ENCODE peak calls at places on chromosomes 12 and 14, in nine cellular contexts. D is upper lobe of right lung; L is IMR-90; O is CD8-positive, alpha-beta T cell; W is Panc1; F is astrocyte of the spinal cord; I is endothelial cell; A is WTC11; K is cardiac fibroblast. J is an unnamed sample.

GRCh38 chr12:29073631-29074239 is 75.3 kb upstream of the FAR2 start:
- DNase-seq in D (no peak), L (peak), O (no peak), W (peak), F (peak), I (peak), A (no peak), K (peak), J (peak)

GRCh38 chr14:36655963-36656768 is 5.5 kb upstream of the PAX9 start:
- DNase-seq in D (peak), L (no peak), O (no peak), W (no peak), F (no peak), I (peak), A (peak), K (no peak), J (peak)

GRCh38 chr12:100293017-100293416 is 26.0 kb downstream of the SCYL2 start:
- DNase-seq in D (no peak), L (no peak), O (no peak), W (no peak), F (no peak), I (no peak), A (no peak), K (no peak), J (no peak)

GRCh38 chr14:105364100-105364708 is 34.1 kb upstream of the TEX22 start:
- DNase-seq in D (no peak), L (peak), O (peak), W (no peak), F (no peak), I (no peak), A (no peak), K (peak), J (peak)

GRCh38 chr12:11970155-11970520 is 100.6 kb upstream of the BCL2L14 start:
- DNase-seq in D (no peak), L (no peak), O (no peak), W (no peak), F (no peak), I (no peak), A (no peak), K (no peak), J (no peak)

GRCh38 chr12:131713349-131713748 is 2.5 kb downstream of the SFSWAP start:
- DNase-seq in D (no peak), L (no peak), O (no peak), W (no peak), F (no peak), I (no peak), A (no peak), K (no peak), J (no peak)

GRCh38 chr14:104135121-104135903 is 3.1 kb upstream of the KIF26A start:
- DNase-seq in D (peak), L (no peak), O (no peak), W (no peak), F (no peak), I (peak), A (peak), K (peak), J (peak)

GRCh38 chr12:54858562-54858961 is 4.2 kb downstream of the MUCL1 start:
- DNase-seq in D (no peak), L (no peak), O (no peak), W (no peak), F (no peak), I (no peak), A (no peak), K (no peak), J (no peak)

GRCh38 chr12:105235747-105236476 is at the start of gene APPL2:
- DNase-seq in D (peak), L (peak), O (peak), W (no peak), F (peak), I (peak), A (peak), K (peak), J (peak)

GRCh38 chr14:54000341-54000811 is 43.8 kb upstream of the BMP4 start:
- DNase-seq in D (no peak), L (peak), O (no peak), W (no peak), F (peak), I (no peak), A (no peak), K (peak), J (no peak)

GRCh38 chr12:3055712-3056467 is 21.3 kb upstream of the TSPAN9 start:
- DNase-seq in D (no peak), L (no peak), O (no peak), W (no peak), F (no peak), I (no peak), A (no peak), K (no peak), J (no peak)

GRCh38 chr12:44157359-44157758 is 321.5 kb downstream of the TMEM117 start:
- DNase-seq in D (no peak), L (no peak), O (no peak), W (no peak), F (no peak), I (no peak), A (no peak), K (no peak), J (no peak)

GRCh38 chr12:45986646-45987338 is 3.6 kb downstream of the SCAF11 start:
- DNase-seq in D (no peak), L (no peak), O (no peak), W (no peak), F (no peak), I (no peak), A (no peak), K (no peak), J (no peak)

GRCh38 chr12:18296201-18296908 is 35.0 kb downstream of the PIK3C2G start:
- DNase-seq in D (no peak), L (no peak), O (no peak), W (no peak), F (no peak), I (no peak), A (no peak), K (peak), J (no peak)

GRCh38 chr12:85138833-85139232 is 102.7 kb downstream of the LRRIQ1 start:
- DNase-seq in D (no peak), L (no peak), O (no peak), W (no peak), F (no peak), I (no peak), A (no peak), K (no peak), J (no peak)

GRCh38 chr14:54566410-54567223 is at the start of gene SAMD4A:
- DNase-seq in D (peak), L (peak), O (peak), W (no peak), F (peak), I (peak), A (peak), K (peak), J (peak)

GRCh38 chr14:46840971-46841729 is 189.6 kb upstream of the RPL10L start:
- DNase-seq in D (no peak), L (no peak), O (no peak), W (no peak), F (peak), I (no peak), A (no peak), K (no peak), J (no peak)

GRCh38 chr12:11727133-11727664 is 77.7 kb downstream of the ETV6 start:
- DNase-seq in D (no peak), L (no peak), O (no peak), W (no peak), F (no peak), I (no peak), A (no peak), K (no peak), J (no peak)

GRCh38 chr12:106369624-106370346 is 12.2 kb downstream of the POLR3B start:
- DNase-seq in D (no peak), L (peak), O (no peak), W (no peak), F (peak), I (no peak), A (no peak), K (peak), J (peak)

GRCh38 chr14:63764103-63764502 is 36.2 kb upstream of the SGPP1 start:
- DNase-seq in D (no peak), L (peak), O (no peak), W (no peak), F (no peak), I (no peak), A (no peak), K (no peak), J (no peak)

GRCh38 chr12:19894049-19894448 is 454.8 kb downstream of the AEBP2 start:
- DNase-seq in D (no peak), L (peak), O (no peak), W (no peak), F (no peak), I (no peak), A (no peak), K (peak), J (no peak)

GRCh38 chr12:19895609-19896008 is 456.3 kb downstream of the AEBP2 start:
- DNase-seq in D (no peak), L (peak), O (no peak), W (no peak), F (peak), I (no peak), A (no peak), K (no peak), J (no peak)

GRCh38 chr12:19894803-19895202 is 455.5 kb downstream of the AEBP2 start:
- DNase-seq in D (no peak), L (peak), O (no peak), W (no peak), F (no peak), I (no peak), A (no peak), K (peak), J (no peak)

GRCh38 chr12:19892186-19892585 is 452.9 kb downstream of the AEBP2 start:
- DNase-seq in D (no peak), L (peak), O (no peak), W (no peak), F (no peak), I (no peak), A (no peak), K (no peak), J (no peak)

DNA sequence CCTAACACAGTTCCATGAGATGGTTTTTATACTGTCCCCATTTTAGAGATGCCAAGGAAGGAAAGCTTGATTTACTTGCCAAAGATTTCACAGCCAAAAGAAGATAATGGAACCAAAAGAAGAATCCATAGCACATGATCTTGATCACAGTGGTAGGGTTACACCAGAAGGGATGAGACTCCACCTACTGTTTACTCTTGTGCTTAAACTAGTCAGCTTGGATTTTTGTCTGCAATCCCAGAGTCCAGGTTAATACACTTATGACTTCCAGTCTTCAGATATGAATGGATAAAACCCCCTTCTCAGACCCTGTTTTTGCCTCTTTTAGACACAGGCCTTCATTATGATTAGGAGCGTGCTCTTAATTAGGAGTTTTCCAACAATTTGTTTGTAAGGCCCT is 454.2 kb downstream of the AEBP2 start:
- DNase-seq in D (no peak), L (peak), O (no peak), W (no peak), F (peak), I (no peak), A (no peak), K (peak), J (no peak)
- TF ChIP-seq CTCF in D (peak), L (peak), O (no peak), W (no peak), F (peak), I (no peak), A (no peak), K (peak), J (no peak)

GRCh38 chr14:55874785-55875184 is 243.4 kb upstream of the PELI2 start:
- DNase-seq in D (no peak), L (no peak), O (no peak), W (no peak), F (no peak), I (no peak), A (no peak), K (peak), J (no peak)
- TF ChIP-seq CTCF in D (no peak), L (no peak), O (no peak), W (peak), F (no peak), I (no peak), A (no peak), K (no peak), J (no peak)

GRCh38 chr14:33186656-33187055 is 248.0 kb downstream of the NPAS3 start:
- DNase-seq in D (no peak), L (no peak), O (no peak), W (no peak), F (no peak), I (no peak), A (no peak), K (peak), J (no peak)

GRCh38 chr14:33188880-33189279 is 250.2 kb downstream of the NPAS3 start:
- DNase-seq in D (no peak), L (no peak), O (no peak), W (no peak), F (no peak), I (no peak), A (no peak), K (no peak), J (no peak)

GRCh38 chr14:33184587-33184986 is 245.9 kb downstream of the NPAS3 start:
- DNase-seq in D (no peak), L (no peak), O (no peak), W (no peak), F (peak), I (no peak), A (no peak), K (peak), J (no peak)
- TF ChIP-seq CTCF in D (peak), L (no peak), O (no peak), W (no peak), F (peak), I (no peak), A (no peak), K (no peak), J (no peak)

GRCh38 chr12:127600211-127600610 is 666.8 kb upstream of the TMEM132C start:
- DNase-seq in D (no peak), L (no peak), O (no peak), W (no peak), F (no peak), I (no peak), A (peak), K (no peak), J (no peak)
- TF ChIP-seq CTCF in D (no peak), L (no peak), O (no peak), W (peak), F (no peak), I (no peak), A (no peak), K (no peak), J (no peak)

GRCh38 chr12:93984005-93984404 is 164.4 kb upstream of the PLXNC1 start:
- DNase-seq in D (no peak), L (no peak), O (no peak), W (no peak), F (no peak), I (no peak), A (no peak), K (no peak), J (no peak)

GRCh38 chr12:93976024-93976423 is 172.4 kb upstream of the PLXNC1 start:
- DNase-seq in D (no peak), L (no peak), O (no peak), W (no peak), F (no peak), I (no peak), A (no peak), K (no peak), J (no peak)

GRCh38 chr12:93982847-93983315 is 165.5 kb upstream of the PLXNC1 start:
- DNase-seq in D (no peak), L (peak), O (no peak), W (peak), F (peak), I (no peak), A (no peak), K (peak), J (no peak)

GRCh38 chr12:93978553-93978952 is 169.8 kb upstream of the PLXNC1 start:
- DNase-seq in D (no peak), L (peak), O (no peak), W (no peak), F (peak), I (no peak), A (no peak), K (peak), J (no peak)

DNA sequence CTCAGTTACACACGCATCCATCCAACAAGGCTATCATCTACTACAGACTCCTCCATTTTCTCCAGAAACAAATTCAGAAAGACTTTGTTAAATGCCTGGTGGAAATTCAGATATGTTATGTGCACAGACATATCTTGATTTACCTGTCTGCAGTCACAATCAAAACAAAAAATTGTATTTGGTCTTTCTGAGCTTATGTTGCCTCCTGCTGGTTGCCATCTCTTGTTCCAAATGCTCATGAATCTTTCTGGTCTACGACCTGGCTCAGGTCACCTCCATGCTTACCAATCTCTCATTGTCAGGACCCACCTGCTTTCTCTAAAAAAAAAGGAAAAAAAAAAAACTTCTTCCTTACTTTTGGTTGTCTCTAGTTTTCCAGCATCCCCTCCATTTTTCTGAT is 169.2 kb upstream of the PLXNC1 start:
- DNase-seq in D (no peak), L (peak), O (peak), W (peak), F (peak), I (peak), A (no peak), K (peak), J (no peak)
- TF ChIP-seq CTCF in D (peak), L (peak), O (peak), W (peak), F (peak), I (no peak), A (no peak), K (peak), J (peak)

GRCh38 chr12:53380797-53381738 is 1.1 kb downstream of the SP1 start:
- DNase-seq in D (peak), L (peak), O (no peak), W (no peak), F (peak), I (peak), A (peak), K (peak), J (no peak)
- TF ChIP-seq CTCF in D (no peak), L (no peak), O (no peak), W (no peak), F (no peak), I (no peak), A (no peak), K (no peak), J (no peak)

GRCh38 chr12:65121049-65121955 is at the start of gene WIF1:
- DNase-seq in D (peak), L (no peak), O (no peak), W (no peak), F (no peak), I (peak), A (peak), K (no peak), J (peak)
- TF ChIP-seq CTCF in D (peak), L (peak), O (peak), W (peak), F (peak), I (peak), A (peak), K (no peak), J (peak)

DNA sequence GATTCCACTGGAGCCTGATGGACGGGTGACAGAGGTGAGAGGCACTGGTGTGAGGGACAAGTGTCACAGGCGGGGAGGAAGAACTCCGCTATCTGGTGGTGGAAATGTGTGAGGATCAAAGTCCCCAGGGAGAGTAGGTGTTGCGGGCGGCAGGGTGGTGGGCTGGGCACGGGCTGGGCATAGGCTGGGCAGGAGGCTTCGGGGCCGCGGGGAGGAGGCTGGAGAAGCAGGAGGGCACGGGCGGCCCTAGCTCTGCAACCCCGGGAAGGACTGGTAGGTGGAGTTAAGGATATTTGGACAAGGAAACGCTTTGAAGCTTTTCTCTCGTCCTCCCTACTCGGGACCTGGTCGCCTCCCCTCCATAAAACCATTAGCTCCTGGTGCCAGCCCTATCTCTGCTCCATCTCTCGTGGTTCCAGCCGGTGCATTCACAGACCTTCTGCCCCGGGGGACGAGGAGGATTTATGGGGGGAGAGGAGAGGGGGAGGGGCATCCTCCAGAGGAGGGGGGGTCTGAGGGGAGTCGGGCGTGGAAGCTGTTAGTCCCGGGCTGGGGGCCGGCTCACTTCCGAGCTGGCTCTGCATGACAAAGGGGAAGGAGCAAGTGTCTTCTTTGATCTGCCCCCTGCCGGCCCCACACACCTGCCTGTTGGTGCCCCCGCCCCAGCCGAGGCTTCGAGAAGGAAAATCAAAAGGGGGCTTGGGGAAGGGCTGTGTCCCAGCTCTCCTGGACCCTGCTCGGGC is 478 bp downstream of the WNT5B start:
- DNase-seq in D (no peak), L (no peak), O (no peak), W (no peak), F (no peak), I (peak), A (peak), K (no peak), J (peak)
- TF ChIP-seq CTCF in D (no peak), L (no peak), O (no peak), W (no peak), F (peak), I (no peak), A (no peak), K (peak), J (peak)

GRCh38 chr12:103547929-103548328 is 39.1 kb upstream of the STAB2 start:
- DNase-seq in D (no peak), L (no peak), O (no peak), W (no peak), F (no peak), I (no peak), A (peak), K (no peak), J (no peak)
- TF ChIP-seq CTCF in D (no peak), L (no peak), O (no peak), W (no peak), F (no peak), I (no peak), A (no peak), K (no peak), J (no peak)

J was measured in Calu3.